ENCODE peak calls at places on chromosome 11, in eight cellular contexts. I is RWPE1, F is A549, M is foreskin fibroblast, P is neural crest cell, S is WTC11, T is OCI-LY7, H is hepatocyte. A is an unnamed sample.

GRCh38 chr11:107970049-107970448 is 38.6 kb upstream of the CUL5 start:
- DNase-seq in H (no peak), I (no peak), F (no peak), M (no peak), P (no peak), S (no peak), T (no peak), A (no peak)

GRCh38 chr11:82797595-82797971 is 63.9 kb upstream of the FAM181B start:
- DNase-seq in F (no peak), I (no peak), H (no peak), T (no peak), S (no peak), M (no peak), P (no peak), A (no peak)

GRCh38 chr11:128745296-128746183 is 51.7 kb downstream of the FLI1 start:
- DNase-seq in T (no peak), M (peak), H (peak), P (no peak), F (no peak), I (no peak), S (no peak), A (peak)

GRCh38 chr11:125874556-125875124 is 12.8 kb upstream of the HYLS1 start:
- DNase-seq in I (peak), H (peak), T (peak), P (peak), F (peak), S (peak), M (peak), A (peak)

GRCh38 chr11:125235006-125235405 is 70.5 kb downstream of the PKNOX2 start:
- DNase-seq in F (no peak), I (no peak), M (no peak), H (no peak), T (no peak), S (no peak), P (peak), A (no peak)

GRCh38 chr11:134181707-134182106 is 42.1 kb downstream of the NCAPD3 start:
- DNase-seq in I (peak), P (no peak), S (no peak), H (no peak), T (no peak), M (peak), F (no peak), A (no peak)

GRCh38 chr11:31788066-31788465 is 23.1 kb downstream of the PAX6 start:
- DNase-seq in I (no peak), P (no peak), S (no peak), M (no peak), F (no peak), T (no peak), H (no peak), A (no peak)

GRCh38 chr11:33944693-33945424 is 53.0 kb upstream of the LMO2 start:
- DNase-seq in S (no peak), I (no peak), H (no peak), M (no peak), F (no peak), T (no peak), P (no peak), A (no peak)

GRCh38 chr11:29616611-29617010 is 400.2 kb downstream of the KCNA4 start:
- DNase-seq in F (no peak), H (no peak), S (no peak), M (no peak), P (no peak), I (no peak), T (no peak), A (no peak)

GRCh38 chr11:134576286-134576685 is 164.2 kb upstream of the B3GAT1 start:
- DNase-seq in H (no peak), S (no peak), T (no peak), M (no peak), P (no peak), F (no peak), I (no peak), A (no peak)

GRCh38 chr11:45773271-45774022 is 31.5 kb upstream of the SLC35C1 start:
- DNase-seq in P (no peak), H (no peak), M (no peak), I (no peak), F (no peak), S (no peak), T (no peak), A (no peak)

GRCh38 chr11:123116486-123116885 is 54.5 kb upstream of the HSPA8 start:
- DNase-seq in S (no peak), P (no peak), I (no peak), M (no peak), H (no peak), F (no peak), T (no peak), A (no peak)

GRCh38 chr11:86792150-86792549 is 8.2 kb upstream of the PRSS23 start:
- DNase-seq in F (no peak), I (no peak), M (no peak), P (no peak), H (no peak), T (no peak), S (no peak), A (no peak)

GRCh38 chr11:88489030-88489429 is 151.5 kb upstream of the CTSC start:
- DNase-seq in S (no peak), F (no peak), T (no peak), P (no peak), I (peak), M (peak), H (no peak), A (no peak)

DNA sequence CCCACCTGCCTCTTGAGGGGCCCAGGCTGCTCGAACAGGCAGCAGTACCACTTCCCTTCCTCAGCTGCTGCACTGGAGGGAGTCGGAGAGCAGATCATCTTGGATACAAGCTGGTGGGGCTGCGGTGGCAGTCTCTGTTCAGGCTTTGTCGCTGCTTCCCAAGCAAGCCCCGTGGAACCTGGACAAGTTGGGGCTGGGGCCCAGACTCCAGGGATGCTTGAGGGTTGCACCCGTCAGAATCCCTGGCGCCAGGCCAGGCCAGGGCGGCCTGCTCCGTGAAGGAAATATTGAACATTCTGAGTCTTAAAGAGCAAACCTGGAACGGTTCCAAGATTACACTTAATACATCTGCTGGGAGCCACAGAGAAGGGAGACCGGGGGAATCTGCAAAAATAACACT is 310.1 kb upstream of the SORL1-AS1 start:
- DNase-seq in F (no peak), I (peak), S (peak), T (peak), P (no peak), M (peak), H (peak), A (no peak)
- TF ChIP-seq CTCF in F (no peak), I (no peak), S (no peak), T (no peak), P (no peak), M (no peak), H (peak), A (no peak)

GRCh38 chr11:2173150-2173693 is 1.6 kb upstream of the TH start:
- DNase-seq in P (peak), F (no peak), M (no peak), T (peak), I (no peak), S (peak), H (no peak), A (peak)
- TF ChIP-seq CTCF in P (peak), F (peak), M (peak), T (peak), I (no peak), S (no peak), H (peak), A (peak)

DNA sequence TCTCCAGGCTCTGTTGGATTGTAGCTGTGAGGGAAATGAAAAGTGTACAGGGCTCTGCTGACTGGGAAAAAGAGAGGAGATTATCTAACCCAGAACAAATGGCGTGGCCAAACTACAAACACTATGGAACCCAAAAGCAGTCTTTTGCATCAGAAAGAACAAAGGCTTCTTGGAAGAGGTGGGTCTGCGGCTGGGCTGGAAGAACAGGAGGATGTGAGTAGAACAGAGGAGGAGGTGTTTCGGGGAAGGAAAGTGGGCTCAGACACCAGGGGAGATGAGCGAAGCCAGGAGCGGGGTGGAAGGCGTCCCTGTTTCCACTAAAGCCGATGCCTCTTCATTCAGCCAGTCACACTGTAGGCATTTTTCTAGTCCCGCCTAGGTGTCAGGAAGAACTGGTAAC is 12.0 kb downstream of the OVOL1 start:
- DNase-seq in H (no peak), I (no peak), S (no peak), P (no peak), M (no peak), T (no peak), F (no peak), A (no peak)
- TF ChIP-seq CTCF in H (no peak), I (no peak), S (no peak), P (no peak), M (no peak), T (no peak), F (no peak), A (no peak)

DNA sequence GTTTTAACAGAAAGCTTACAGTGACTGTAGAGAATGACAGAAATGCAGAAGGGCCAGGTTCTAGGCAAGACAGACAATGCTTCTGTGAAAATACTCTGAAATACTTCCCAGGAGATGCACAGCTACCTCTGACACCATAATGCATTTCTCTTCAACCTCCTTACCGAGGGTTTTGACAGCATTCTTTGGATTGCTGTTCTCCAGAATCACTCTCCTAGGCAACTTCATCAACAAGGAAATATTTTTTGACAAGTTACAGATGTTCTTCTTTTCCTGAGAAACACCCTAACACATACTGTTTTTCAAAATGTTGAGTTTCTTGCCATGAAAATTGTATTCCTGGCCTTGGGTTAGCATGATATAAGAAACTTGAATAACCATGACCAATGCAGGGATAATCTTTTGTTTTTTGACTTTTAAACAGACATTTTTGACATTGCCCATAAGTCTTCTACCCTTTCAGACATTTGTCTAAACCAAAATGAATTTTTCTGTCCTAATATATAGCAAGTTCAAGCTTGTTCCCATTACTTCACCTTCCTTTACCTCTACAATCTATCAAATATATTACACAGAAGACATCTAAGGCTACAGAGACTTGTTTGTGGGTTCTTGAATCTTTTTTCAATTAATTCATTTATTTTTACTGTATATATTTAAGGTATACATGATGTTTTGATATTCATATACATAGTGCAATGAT is 108.1 kb downstream of the CCDC34 start:
- DNase-seq in P (no peak), S (no peak), I (no peak), T (no peak), M (peak), F (no peak), H (no peak), A (no peak)
- TF ChIP-seq CTCF in P (no peak), S (no peak), I (no peak), T (no peak), M (no peak), F (no peak), H (no peak), A (no peak)

DNA sequence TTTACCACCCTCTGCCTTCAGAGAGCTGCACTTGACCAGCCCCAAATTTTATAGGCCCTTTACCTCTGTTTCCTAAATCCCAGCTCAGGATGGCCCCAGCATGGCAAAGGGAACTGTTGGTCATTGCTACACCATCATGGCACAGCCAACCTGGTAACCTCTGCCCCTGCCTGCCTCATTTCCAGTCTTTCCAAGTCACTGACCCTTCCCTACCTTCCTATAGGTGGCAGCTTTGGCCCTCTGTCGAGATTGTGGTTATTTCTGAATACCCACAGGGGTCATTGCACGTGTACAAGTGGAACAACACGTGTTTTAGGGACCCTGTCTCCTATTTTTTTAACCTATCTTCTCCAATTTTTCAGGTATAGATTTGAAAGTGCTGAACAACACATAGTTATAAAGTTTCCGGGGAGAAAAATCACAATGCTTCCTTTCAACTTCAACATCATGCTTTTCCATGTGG is 2.8 kb downstream of the GALNT18 start:
- DNase-seq in F (peak), M (no peak), T (no peak), S (peak), H (peak), P (no peak), I (no peak), A (no peak)
- TF ChIP-seq CTCF in F (peak), M (no peak), T (peak), S (no peak), H (no peak), P (no peak), I (peak), A (no peak)

GRCh38 chr11:9017773-9018172 is 14.0 kb upstream of the NRIP3 start:
- DNase-seq in M (peak), S (no peak), T (no peak), I (no peak), P (no peak), F (no peak), H (no peak), A (no peak)
- TF ChIP-seq CTCF in M (no peak), S (no peak), T (no peak), I (no peak), P (no peak), F (no peak), H (no peak), A (no peak)

DNA sequence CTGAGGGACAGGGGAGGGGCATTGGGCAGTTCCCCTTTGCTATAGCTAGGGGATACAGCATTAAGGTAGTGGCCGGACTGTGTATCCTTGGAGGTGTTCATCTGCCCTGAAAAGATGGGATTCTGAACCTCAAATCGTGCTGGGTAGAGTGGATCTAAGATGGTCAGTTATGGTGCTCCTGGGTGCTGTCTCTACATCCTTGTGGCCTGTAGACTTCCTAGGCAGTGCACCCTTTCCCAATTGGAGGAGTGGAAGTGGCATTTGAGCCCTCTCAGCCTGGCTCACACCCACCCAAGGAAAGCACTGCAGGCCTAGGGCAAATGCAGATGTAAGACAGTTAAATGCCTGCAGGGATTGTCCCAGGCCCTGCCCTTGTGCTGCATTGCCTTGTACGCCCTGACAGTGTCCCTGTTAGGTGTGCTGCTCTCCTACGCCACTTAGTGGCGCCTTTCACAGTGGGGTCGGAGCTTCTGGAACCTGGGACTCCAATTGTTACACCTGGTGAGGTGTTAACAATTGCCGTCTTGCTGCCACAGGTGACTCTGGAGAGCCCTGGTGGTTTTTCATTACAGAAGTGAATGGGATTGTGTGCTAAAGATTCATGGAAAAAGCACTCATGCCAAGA is 35.0 kb downstream of the PPFIBP2 start:
- DNase-seq in I (no peak), P (no peak), S (peak), F (no peak), M (no peak), T (peak), H (peak), A (no peak)
- TF ChIP-seq CTCF in I (no peak), P (peak), S (peak), F (peak), M (no peak), T (peak), H (peak), A (peak)

A was measured in nephron progenitor cell.